ENCODE peak calls at places on chromosomes 3 and 15, in four cellular contexts. G is uterus, O is IMR-90, H is thyroid gland. N is an unnamed sample.

GRCh38 chr3:78986702-78987101 is 781.1 kb downstream of the ROBO1 start:
- DNase-seq in G (no peak), O (no peak), H (no peak), N (no peak)

GRCh38 chr3:43165786-43166185 is 59.9 kb upstream of the POMGNT2 start:
- DNase-seq in G (no peak), O (no peak), H (no peak), N (no peak)

GRCh38 chr15:36797128-36797527 is 217.7 kb downstream of the CDIN1 start:
- DNase-seq in G (no peak), O (no peak), H (no peak), N (peak)

GRCh38 chr15:34810455-34811146 is 15.3 kb upstream of the ACTC1 start:
- DNase-seq in G (no peak), O (peak), H (no peak), N (no peak)

GRCh38 chr3:189701934-189702693 is 70.9 kb downstream of the TP63 start:
- DNase-seq in G (no peak), O (no peak), H (no peak), N (no peak)

GRCh38 chr3:193960485-193961172 is 175.3 kb upstream of the HES1 start:
- DNase-seq in G (peak), O (no peak), H (no peak), N (peak)

GRCh38 chr15:38226867-38227266 is 25.8 kb upstream of the SPRED1 start:
- DNase-seq in G (no peak), O (peak), H (peak), N (peak)

GRCh38 chr3:141426404-141427034 is 58.2 kb downstream of the ZBTB38 start:
- DNase-seq in G (peak), O (peak), H (peak), N (peak)

GRCh38 chr15:90001062-90001682 is at the start of gene ZNF710:
- DNase-seq in G (peak), O (peak), H (peak), N (peak)

GRCh38 chr3:4978259-4978965 is 825 bp upstream of the BHLHE40 start:
- DNase-seq in G (peak), O (peak), H (peak), N (peak)
- TF ChIP-seq POLR2A in G (no peak), O (peak), H (no peak), N (peak)

DNA sequence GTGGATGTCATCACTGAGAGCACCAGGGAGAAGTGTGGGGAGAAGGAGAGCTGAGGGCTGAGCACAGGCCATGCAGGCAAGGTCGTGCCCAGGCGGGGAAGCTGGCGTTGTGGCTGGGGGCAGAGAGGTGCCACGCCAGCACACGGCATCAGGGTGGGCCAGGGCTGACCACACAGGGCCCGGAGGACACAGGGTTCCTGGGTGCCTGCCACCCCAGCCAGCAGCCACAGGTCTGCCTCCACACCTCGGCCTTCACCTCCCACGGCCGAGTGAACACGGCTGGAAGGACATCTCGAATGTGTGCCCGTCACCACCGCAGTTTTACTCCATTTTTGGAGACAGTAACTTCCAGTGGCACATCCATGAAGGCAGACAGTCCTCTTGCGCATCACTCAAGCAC is 77.1 kb downstream of the ATP10A start:
- DNase-seq in G (no peak), O (no peak), H (no peak), N (no peak)
- H3K27ac ChIP-seq in G (no peak), O (peak), H (no peak), N (no peak)

DNA sequence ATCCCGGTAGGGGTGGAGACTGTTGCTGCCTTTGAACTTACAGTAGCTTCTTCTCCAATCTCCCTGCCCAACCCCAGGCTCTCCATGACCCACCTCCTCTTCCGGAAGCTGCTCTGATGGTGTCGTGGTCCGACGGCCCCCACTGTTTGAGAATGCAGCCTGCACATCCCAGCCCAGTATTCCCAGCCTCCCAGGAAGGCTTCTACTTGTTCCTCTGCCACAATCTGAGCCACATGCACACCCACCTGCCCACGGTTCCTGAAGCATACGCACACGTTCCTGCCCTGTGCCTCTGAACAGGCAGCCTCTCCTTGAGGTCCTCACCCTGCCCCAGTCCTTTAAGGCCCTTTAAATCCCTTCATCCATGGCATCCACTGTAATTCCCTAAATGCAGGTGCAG is 57.4 kb downstream of the ABTB1 start:
- DNase-seq in G (no peak), O (no peak), H (no peak), N (no peak)
- TF ChIP-seq POLR2A in G (no peak), O (no peak), H (no peak), N (no peak)

GRCh38 chr3:46162975-46163550 is 45.0 kb downstream of the CCR1 start:
- DNase-seq in G (no peak), O (no peak), H (no peak), N (no peak)
- H3K27ac ChIP-seq in G (no peak), O (no peak), H (peak), N (no peak)

DNA sequence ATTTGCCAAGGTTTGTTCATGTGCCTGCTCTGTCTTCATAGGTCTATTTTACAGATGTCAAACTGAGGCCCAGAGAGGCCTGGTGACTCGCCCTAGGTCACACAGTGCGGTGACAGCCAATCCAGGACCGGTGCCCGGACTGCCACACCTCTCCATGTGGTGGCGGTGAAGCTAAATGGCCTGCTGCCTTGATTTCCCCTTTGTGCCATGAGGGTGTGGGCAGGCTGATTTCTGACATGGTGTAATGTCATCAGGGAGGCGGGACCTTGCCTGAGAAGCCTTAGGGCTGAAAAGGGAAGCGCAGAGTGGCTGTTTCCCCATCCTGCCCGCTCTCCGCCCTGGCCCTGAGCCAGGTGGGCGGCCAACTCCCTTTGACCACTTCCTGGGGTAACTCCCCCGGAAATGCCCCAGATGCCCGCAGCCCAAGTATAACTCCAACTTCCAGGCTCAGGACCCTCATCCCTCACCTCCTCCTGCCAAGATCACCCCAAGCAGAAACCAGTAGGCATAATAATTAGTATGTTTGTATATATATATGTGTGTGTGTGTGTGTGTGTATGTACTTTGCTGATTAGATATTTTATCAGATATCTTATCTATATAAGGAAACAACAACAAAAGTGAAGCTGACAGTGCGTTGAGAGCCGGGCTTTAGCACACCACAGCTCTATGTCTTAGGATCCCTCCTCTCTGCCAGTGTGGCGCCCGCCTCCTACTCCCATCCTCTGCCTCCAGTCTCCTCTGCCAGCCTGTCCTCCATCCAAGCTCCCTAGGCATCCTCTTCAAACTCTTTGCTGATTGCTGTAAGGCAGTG is 63.9 kb downstream of the IQSEC1 start:
- DNase-seq in G (no peak), O (no peak), H (peak), N (no peak)
- TF ChIP-seq POLR2A in G (no peak), O (no peak), H (no peak), N (no peak)

GRCh38 chr3:58432905-58433304 is 727 bp downstream of the PDHB start:
- DNase-seq in G (no peak), O (no peak), H (no peak), N (no peak)
- H3K27ac ChIP-seq in G (peak), O (peak), H (peak), N (peak)

GRCh38 chr3:49812916-49813496 is 747 bp downstream of the UBA7 start:
- DNase-seq in G (no peak), O (no peak), H (peak), N (no peak)

DNA sequence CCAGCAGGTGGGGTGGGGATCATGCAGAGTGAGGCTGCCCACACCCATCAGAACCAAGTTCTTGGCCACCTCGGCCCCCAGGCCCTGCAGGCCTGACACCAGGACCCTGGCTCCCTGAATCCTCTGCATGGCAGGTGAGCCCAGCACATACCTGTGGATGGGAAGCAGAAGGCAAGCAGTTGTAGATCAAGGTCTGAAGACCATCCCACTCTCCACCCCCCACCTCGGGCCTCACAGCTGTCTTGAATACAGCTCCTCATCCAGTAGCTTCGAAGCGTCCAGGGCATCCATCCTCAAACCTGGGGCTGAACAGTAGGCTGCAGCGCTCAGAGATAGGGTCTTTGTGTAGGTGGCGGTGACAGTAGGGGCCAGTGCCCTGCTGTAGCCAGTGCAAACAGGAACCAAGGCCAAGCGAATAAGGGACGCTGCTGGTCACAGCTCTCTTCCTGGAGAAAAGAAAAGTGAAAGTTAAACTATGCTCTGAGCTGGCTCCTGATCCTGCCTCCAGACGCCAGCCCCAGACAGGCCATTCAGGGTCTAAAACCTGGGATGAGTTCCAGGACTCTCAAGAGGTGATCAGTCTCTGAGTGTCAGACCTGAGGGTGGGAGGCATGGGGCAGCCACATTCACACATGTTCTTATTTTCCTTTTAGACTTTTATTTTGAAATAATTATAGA is at the start of gene UBA7:
- DNase-seq in G (peak), O (peak), H (peak), N (peak)
- TF ChIP-seq POLR2A in G (no peak), O (no peak), H (no peak), N (peak)

GRCh38 chr15:65762399-65762798 is 29.7 kb downstream of the DENND4A start:
- DNase-seq in G (no peak), O (no peak), H (no peak), N (no peak)

GRCh38 chr15:65758242-65758641 is 33.9 kb downstream of the DENND4A start:
- DNase-seq in G (no peak), O (no peak), H (no peak), N (no peak)

GRCh38 chr15:65762914-65763787 is 28.9 kb downstream of the DENND4A start:
- DNase-seq in G (no peak), O (peak), H (peak), N (no peak)

GRCh38 chr15:65759441-65759840 is 32.7 kb downstream of the DENND4A start:
- DNase-seq in G (no peak), O (no peak), H (no peak), N (no peak)

DNA sequence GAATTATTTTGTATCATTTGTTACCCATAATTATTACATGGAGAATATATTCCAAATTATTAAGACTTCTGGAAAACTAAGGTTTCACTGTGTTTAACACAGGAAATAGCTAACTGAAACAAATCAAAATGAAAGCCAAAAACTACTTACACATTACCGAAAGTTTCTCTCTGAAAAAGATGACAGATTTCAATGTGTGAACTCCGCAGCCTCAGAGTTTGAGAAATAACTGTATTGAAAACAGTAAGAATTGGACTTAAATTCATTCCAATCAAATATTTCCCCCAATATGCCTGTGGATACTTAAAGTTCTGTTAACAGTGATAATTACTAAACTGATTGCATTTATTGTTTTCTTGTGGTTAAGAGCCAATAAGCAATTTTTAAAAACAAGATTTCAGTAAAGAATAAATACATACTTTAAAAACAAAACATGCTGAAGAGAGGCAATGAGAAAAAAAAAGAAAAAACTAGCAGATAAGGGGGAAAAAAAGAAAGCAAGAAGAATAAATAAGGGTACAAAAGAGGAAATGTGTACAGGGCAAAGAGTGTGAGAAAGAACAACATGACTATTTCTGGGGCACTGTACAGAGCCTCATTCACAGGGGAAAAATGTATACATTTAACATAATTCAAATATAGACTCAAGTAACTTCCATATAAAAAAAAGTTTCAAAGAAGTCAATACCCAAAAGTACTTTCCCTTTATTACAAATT is 30.7 kb downstream of the DENND4A start:
- DNase-seq in G (no peak), O (no peak), H (no peak), N (no peak)
- H3K27ac ChIP-seq in G (no peak), O (no peak), H (no peak), N (no peak)

N was measured in prostate gland.